ENCODE peak calls at places on chromosomes 16 and 17, in eight cellular contexts. P, U, R, D, Q, V, N and I are unnamed samples.

GRCh38 chr17:28953444-28954118 is 2.3 kb upstream of the PHF12 start:
- DNase-seq in P (peak), U (peak), R (peak), D (peak), Q (peak), V (peak), N (peak), I (peak)

GRCh38 chr16:69890114-69890890 is 60.8 kb upstream of the CLEC18A start:
- DNase-seq in P (no peak), U (peak), R (peak), D (peak), Q (peak), V (peak), N (no peak), I (peak)

GRCh38 chr17:80007009-80007752 is 28.5 kb downstream of the TBC1D16 start:
- DNase-seq in P (no peak), U (no peak), R (no peak), D (no peak), Q (no peak), V (no peak), N (no peak), I (no peak)

GRCh38 chr17:81879121-81879520 is 8.0 kb upstream of the ARHGDIA start:
- DNase-seq in P (no peak), U (no peak), R (no peak), D (no peak), Q (no peak), V (no peak), N (no peak), I (no peak)

GRCh38 chr17:61756561-61756960 is 106.8 kb downstream of the BRIP1 start:
- DNase-seq in P (no peak), U (no peak), R (no peak), D (no peak), Q (no peak), V (no peak), N (no peak), I (no peak)

GRCh38 chr16:1862394-1862793 is 9.6 kb downstream of the MEIOB start:
- DNase-seq in P (no peak), U (no peak), R (no peak), D (no peak), Q (no peak), V (no peak), N (no peak), I (no peak)

GRCh38 chr16:57534881-57535658 is 1.3 kb downstream of the CCDC102A start:
- DNase-seq in P (peak), U (no peak), R (no peak), D (no peak), Q (no peak), V (no peak), N (no peak), I (no peak)

GRCh38 chr16:66851166-66851964 is 7.2 kb downstream of the CA7 start:
- DNase-seq in P (no peak), U (no peak), R (no peak), D (no peak), Q (no peak), V (no peak), N (no peak), I (no peak)